ENCODE peak calls at places on chromosome 6, in six cellular contexts. A, X, W, B, L and U are unnamed samples.

GRCh38 chr6:96702626-96703025 is 134.7 kb downstream of the GPR63 start:
- DNase-seq in A (no peak), X (no peak), W (no peak), B (no peak), L (no peak), U (no peak)

GRCh38 chr6:132995432-132995831 is 181.1 kb downstream of the RPS12 start:
- DNase-seq in A (peak), X (no peak), W (no peak), B (peak), L (no peak), U (no peak)

GRCh38 chr6:3334579-3334978 is 75.8 kb downstream of the PSMG4 start:
- DNase-seq in A (no peak), X (no peak), W (no peak), B (no peak), L (no peak), U (peak)

GRCh38 chr6:170269873-170270541 is 20.9 kb downstream of the DLL1 start:
- DNase-seq in A (peak), X (no peak), W (no peak), B (no peak), L (no peak), U (no peak)

GRCh38 chr6:131636880-131637792 is at the start of gene ENPP3:
- DNase-seq in A (no peak), X (no peak), W (no peak), B (no peak), L (peak), U (no peak)

GRCh38 chr6:92559611-92560010 is 859.7 kb downstream of the EPHA7 start:
- DNase-seq in A (no peak), X (no peak), W (no peak), B (no peak), L (no peak), U (no peak)

GRCh38 chr6:3176562-3177355 is 19.4 kb upstream of the TUBB2A start:
- DNase-seq in A (no peak), X (no peak), W (no peak), B (peak), L (peak), U (no peak)

GRCh38 chr6:167798453-167798852 is 28.3 kb upstream of the AFDN start:
- DNase-seq in A (no peak), X (no peak), W (no peak), B (no peak), L (no peak), U (no peak)

GRCh38 chr6:7726416-7727149 is 684 bp downstream of the BMP6 start:
- DNase-seq in A (no peak), X (no peak), W (peak), B (no peak), L (no peak), U (no peak)

GRCh38 chr6:26363882-26364825 is 844 bp upstream of the BTN3A2 start:
- DNase-seq in A (no peak), X (no peak), W (no peak), B (peak), L (no peak), U (no peak)

GRCh38 chr6:160102956-160103824 is 18.4 kb upstream of the SLC22A1 start:
- DNase-seq in A (no peak), X (peak), W (peak), B (peak), L (peak), U (no peak)

GRCh38 chr6:110629153-110629552 is 152.7 kb upstream of the SLC22A16 start:
- DNase-seq in A (no peak), X (no peak), W (no peak), B (no peak), L (no peak), U (no peak)

GRCh38 chr6:119034827-119035458 is 43.5 kb downstream of the FAM184A start:
- DNase-seq in A (no peak), X (no peak), W (no peak), B (no peak), L (peak), U (no peak)

GRCh38 chr6:41599015-41599835 is 39.0 kb upstream of the MDFI start:
- DNase-seq in A (peak), X (no peak), W (no peak), B (no peak), L (no peak), U (no peak)

GRCh38 chr6:157779705-157780604 is 43.1 kb upstream of the SNX9 start:
- DNase-seq in A (no peak), X (no peak), W (no peak), B (no peak), L (no peak), U (no peak)